ENCODE peak calls at places on chromosomes 4 and X, in six cellular contexts. N, R, Q, K, D and Z are unnamed samples.

GRCh38 chr4:132317923-132318322 is 831.2 kb upstream of the PCDH10 start:
- DNase-seq in N (no peak), Q (no peak), K (no peak), R (no peak), D (no peak), Z (no peak)

GRCh38 chrX:115345654-115346014 is 56.1 kb downstream of the LUZP4 start:
- DNase-seq in K (no peak), R (no peak), N (no peak), Q (no peak), D (no peak), Z (no peak)

GRCh38 chr4:175419120-175419774 is 392.8 kb downstream of the GPM6A start:
- DNase-seq in D (no peak), K (no peak), R (no peak), Q (no peak), N (no peak), Z (no peak)

GRCh38 chr4:28117067-28117756 is 1256.6 kb downstream of the STIM2 start:
- DNase-seq in D (no peak), K (no peak), N (no peak), Q (no peak), R (no peak), Z (no peak)

GRCh38 chr4:83340692-83341343 is 6.2 kb upstream of the HPSE start:
- DNase-seq in D (peak), R (no peak), K (no peak), N (no peak), Q (no peak), Z (no peak)

GRCh38 chr4:26069218-26069617 is 155.2 kb downstream of the SMIM20 start:
- DNase-seq in K (no peak), Q (peak), D (no peak), R (no peak), N (no peak), Z (no peak)

GRCh38 chrX:38999967-39000745 is 198.9 kb downstream of the MID1IP1 start:
- DNase-seq in N (no peak), K (no peak), D (no peak), R (no peak), Q (no peak), Z (no peak)

GRCh38 chr4:61521451-61521850 is 321.3 kb downstream of the ADGRL3 start:
- DNase-seq in K (no peak), Q (no peak), N (no peak), R (no peak), D (no peak), Z (no peak)

GRCh38 chr4:140928880-140929279 is 172.7 kb upstream of the TBC1D9 start:
- DNase-seq in R (no peak), K (no peak), D (no peak), N (no peak), Q (no peak), Z (no peak)

GRCh38 chrX:72023071-72023470 is 108.6 kb downstream of the RTL5 start:
- DNase-seq in Q (no peak), D (no peak), R (no peak), K (no peak), N (no peak), Z (no peak)

GRCh38 chr4:38803833-38804653 is 548 bp downstream of the TLR1 start:
- DNase-seq in Q (no peak), N (no peak), D (peak), K (no peak), R (no peak), Z (no peak)

GRCh38 chr4:86403575-86403974 is 43.7 kb upstream of the MAPK10 start:
- DNase-seq in K (no peak), Q (no peak), R (no peak), D (no peak), N (no peak), Z (no peak)

GRCh38 chr4:1907848-1908525 is 36.8 kb downstream of the NSD2 start:
- DNase-seq in Q (no peak), N (no peak), R (no peak), D (no peak), K (no peak), Z (no peak)

GRCh38 chr4:150126201-150126879 is 48.1 kb downstream of the DCLK2 start:
- DNase-seq in R (no peak), N (no peak), Q (peak), D (no peak), K (no peak), Z (no peak)

GRCh38 chrX:9907645-9908387 is 59.3 kb upstream of the CLDN34 start:
- DNase-seq in N (no peak), Q (no peak), R (no peak), K (no peak), D (no peak), Z (no peak)